ENCODE peak calls at places on chromosomes 4 and X, in six cellular contexts. One of them, this sample, is unnamed.

GRCh38 chrX:77447339-77448149 is at the start of gene FGF16:
- DNase-seq in cardiac muscle cell: no peak
- DNase-seq in heart left ventricle: no peak
- DNase-seq in GDM1: no peak
- DNase-seq in mucosa of gallbladder: no peak
- DNase-seq in GM03348: peak; percentile 34
- DNase-seq in this sample: no peak

GRCh38 chr4:146029939-146030710 is 91.5 kb upstream of the ZNF827 start:
- DNase-seq in GDM1: no peak
- DNase-seq in heart left ventricle: no peak
- DNase-seq in GM03348: no peak
- DNase-seq in cardiac muscle cell: peak; percentile 29
- DNase-seq in mucosa of gallbladder: peak; percentile 56
- DNase-seq in this sample: no peak

GRCh38 chrX:1434871-1435240 is 17.9 kb downstream of the ASMTL start:
- DNase-seq in GM03348: no peak
- DNase-seq in GDM1: no peak
- DNase-seq in cardiac muscle cell: no peak
- DNase-seq in mucosa of gallbladder: no peak
- DNase-seq in heart left ventricle: peak; percentile 14
- DNase-seq in this sample: no peak

GRCh38 chr4:158121203-158121586 is 51.6 kb downstream of the GASK1B start:
- DNase-seq in mucosa of gallbladder: peak; percentile 52
- DNase-seq in GM03348: peak; percentile 81
- DNase-seq in heart left ventricle: peak; percentile 31
- DNase-seq in GDM1: no peak
- DNase-seq in cardiac muscle cell: peak; percentile 99
- DNase-seq in this sample: no peak

GRCh38 chrX:101759000-101759399 is 99.3 kb upstream of the ARMCX2 start:
- DNase-seq in GM03348: peak; percentile 30
- DNase-seq in cardiac muscle cell: peak; percentile 45
- DNase-seq in GDM1: no peak
- DNase-seq in mucosa of gallbladder: no peak
- DNase-seq in heart left ventricle: no peak
- DNase-seq in this sample: peak; percentile 8

GRCh38 chr4:113052379-113052951 is 3.0 kb downstream of the ANK2 start:
- DNase-seq in mucosa of gallbladder: no peak
- DNase-seq in GDM1: no peak
- DNase-seq in GM03348: peak; percentile 65
- DNase-seq in heart left ventricle: no peak
- DNase-seq in cardiac muscle cell: peak; percentile 3
- DNase-seq in this sample: peak; percentile 27

GRCh38 chr4:88211473-88212252 is 53.2 kb upstream of the ABCG2 start:
- DNase-seq in GM03348: peak; percentile 70
- DNase-seq in heart left ventricle: no peak
- DNase-seq in GDM1: peak; percentile 20
- DNase-seq in mucosa of gallbladder: peak; percentile 58
- DNase-seq in cardiac muscle cell: peak; percentile 59
- DNase-seq in this sample: peak; percentile 26

GRCh38 chr4:1910643-1911042 is 39.5 kb downstream of the NSD2 start:
- DNase-seq in heart left ventricle: no peak
- DNase-seq in GM03348: peak; percentile 81
- DNase-seq in GDM1: no peak
- DNase-seq in cardiac muscle cell: peak; percentile 76
- DNase-seq in mucosa of gallbladder: peak; percentile 24
- DNase-seq in this sample: peak; percentile 30

GRCh38 chr4:56505269-56506109 is at the start of gene ARL9:
- DNase-seq in cardiac muscle cell: peak; percentile 75
- DNase-seq in GDM1: no peak
- DNase-seq in mucosa of gallbladder: peak; percentile 31
- DNase-seq in GM03348: peak; percentile 65
- DNase-seq in heart left ventricle: peak; percentile 34
- DNase-seq in this sample: no peak

GRCh38 chrX:47863187-47863586 is 26.5 kb downstream of the ZNF81 start:
- DNase-seq in cardiac muscle cell: no peak
- DNase-seq in GDM1: no peak
- DNase-seq in heart left ventricle: peak; percentile 28
- DNase-seq in mucosa of gallbladder: no peak
- DNase-seq in GM03348: no peak
- DNase-seq in this sample: no peak

GRCh38 chrX:21487832-21488231 is 113.6 kb downstream of the CNKSR2 start:
- DNase-seq in GDM1: no peak
- DNase-seq in heart left ventricle: no peak
- DNase-seq in mucosa of gallbladder: peak; percentile 13
- DNase-seq in cardiac muscle cell: peak; percentile 1
- DNase-seq in GM03348: no peak
- DNase-seq in this sample: no peak

GRCh38 chr4:17599826-17600225 is 14.6 kb upstream of the MED28 start:
- DNase-seq in heart left ventricle: no peak
- DNase-seq in cardiac muscle cell: no peak
- DNase-seq in GDM1: no peak
- DNase-seq in GM03348: no peak
- DNase-seq in mucosa of gallbladder: no peak
- DNase-seq in this sample: no peak

GRCh38 chrX:52988985-52989917 is 30.9 kb upstream of the FAM156A start:
- DNase-seq in mucosa of gallbladder: no peak
- DNase-seq in GDM1: no peak
- DNase-seq in GM03348: no peak
- DNase-seq in cardiac muscle cell: no peak
- DNase-seq in heart left ventricle: no peak
- DNase-seq in this sample: no peak

This sample was measured in SW480.